ENCODE peak calls at places on chromosomes 4 and X, in ten cellular contexts. H, Z, T, E, I, N, R, W, J and U are unnamed samples.

GRCh38 chr4:73019462-73020047 is 50.0 kb downstream of the COX18 start:
- DNase-seq in R (no peak), T (no peak), Z (no peak), H (peak), W (no peak), N (no peak), I (no peak), J (no peak), E (peak), U (no peak)

GRCh38 chr4:153748378-153748777 is 11.4 kb downstream of the RNF175 start:
- DNase-seq in T (no peak), R (no peak), N (no peak), J (peak), E (no peak), Z (no peak), I (no peak), H (peak), W (peak), U (no peak)

GRCh38 chr4:40212674-40213504 is 16.1 kb downstream of the RHOH start:
- DNase-seq in I (no peak), H (peak), E (no peak), Z (no peak), W (no peak), T (no peak), J (no peak), R (no peak), N (no peak), U (no peak)

GRCh38 chr4:140743194-140743931 is 12.8 kb downstream of the TBC1D9 start:
- DNase-seq in H (no peak), I (no peak), J (no peak), W (no peak), N (no peak), E (peak), Z (no peak), T (no peak), R (no peak), U (no peak)

GRCh38 chr4:127781303-127782024 is 658 bp upstream of the HSPA4L start:
- DNase-seq in Z (peak), T (peak), N (peak), W (peak), R (peak), E (peak), I (no peak), J (peak), H (peak), U (no peak)

GRCh38 chr4:46211406-46211805 is 87.6 kb upstream of the GABRG1 start:
- DNase-seq in J (no peak), N (no peak), I (no peak), T (no peak), E (no peak), W (no peak), H (no peak), R (no peak), Z (no peak), U (no peak)

GRCh38 chr4:7803992-7804758 is 135.5 kb downstream of the AFAP1 start:
- DNase-seq in E (peak), Z (peak), H (peak), J (peak), I (peak), R (peak), N (peak), T (peak), W (no peak), U (peak)

GRCh38 chr4:2535386-2536192 is 858 bp upstream of the FAM193A start:
- DNase-seq in R (peak), E (peak), J (peak), W (no peak), T (peak), I (peak), Z (peak), N (no peak), H (peak), U (no peak)

GRCh38 chrX:153887385-153887784 is 1.4 kb upstream of the L1CAM start:
- DNase-seq in Z (no peak), W (no peak), I (no peak), N (no peak), R (no peak), H (no peak), T (no peak), J (no peak), E (no peak), U (no peak)

GRCh38 chr4:175953960-175954521 is 111.6 kb upstream of the WDR17 start:
- DNase-seq in J (no peak), R (no peak), E (no peak), H (no peak), T (no peak), W (no peak), I (no peak), N (no peak), Z (no peak), U (no peak)

GRCh38 chr4:54543088-54543795 is 114.5 kb upstream of the KIT start:
- DNase-seq in H (no peak), I (no peak), J (no peak), N (no peak), R (no peak), Z (no peak), T (no peak), E (no peak), W (no peak), U (no peak)

GRCh38 chr4:8050555-8051206 is 107.9 kb downstream of the ABLIM2 start:
- DNase-seq in H (peak), W (no peak), N (peak), I (no peak), Z (peak), J (peak), R (no peak), E (no peak), T (peak), U (peak)

GRCh38 chrX:148854351-148854750 is 353.9 kb downstream of the AFF2 start:
- DNase-seq in W (no peak), I (no peak), T (no peak), R (no peak), E (no peak), J (no peak), Z (no peak), N (no peak), H (peak), U (no peak)

GRCh38 chrX:73812256-73812655 is 249.3 kb downstream of the CHIC1 start:
- DNase-seq in H (no peak), R (no peak), J (no peak), W (no peak), I (no peak), E (no peak), Z (no peak), T (no peak), N (no peak), U (no peak)

GRCh38 chr4:88814043-88814617 is 116.5 kb upstream of the NAP1L5 start:
- DNase-seq in J (no peak), W (no peak), E (no peak), R (no peak), I (no peak), H (no peak), N (no peak), T (no peak), Z (no peak), U (no peak)

GRCh38 chr4:23887989-23888388 is 1.9 kb downstream of the PPARGC1A start:
- DNase-seq in W (no peak), Z (peak), J (no peak), N (no peak), T (no peak), H (no peak), R (no peak), E (no peak), I (no peak), U (no peak)

GRCh38 chr4:82360298-82361177 is 13.3 kb downstream of the HNRNPD start:
- DNase-seq in N (no peak), T (no peak), E (peak), I (no peak), J (no peak), W (no peak), R (no peak), H (peak), Z (no peak), U (no peak)

GRCh38 chr4:147175460-147176025 is 229.9 kb upstream of the TTC29 start:
- DNase-seq in W (no peak), E (no peak), T (no peak), Z (no peak), N (no peak), I (peak), R (no peak), H (no peak), J (no peak), U (no peak)

GRCh38 chrX:154729439-154729838 is 21.4 kb downstream of the GAB3 start:
- DNase-seq in E (no peak), H (no peak), N (no peak), T (no peak), Z (no peak), R (no peak), W (no peak), J (no peak), I (no peak), U (no peak)

GRCh38 chrX:49951524-49952193 is 29.3 kb downstream of the CLCN5 start:
- DNase-seq in T (no peak), R (no peak), H (peak), W (no peak), N (no peak), E (no peak), I (no peak), Z (no peak), J (no peak), U (no peak)
- H3K27ac ChIP-seq in T (no peak), R (no peak), H (no peak), W (no peak), N (no peak), E (no peak), I (no peak), Z (no peak), J (no peak), U (no peak)

DNA sequence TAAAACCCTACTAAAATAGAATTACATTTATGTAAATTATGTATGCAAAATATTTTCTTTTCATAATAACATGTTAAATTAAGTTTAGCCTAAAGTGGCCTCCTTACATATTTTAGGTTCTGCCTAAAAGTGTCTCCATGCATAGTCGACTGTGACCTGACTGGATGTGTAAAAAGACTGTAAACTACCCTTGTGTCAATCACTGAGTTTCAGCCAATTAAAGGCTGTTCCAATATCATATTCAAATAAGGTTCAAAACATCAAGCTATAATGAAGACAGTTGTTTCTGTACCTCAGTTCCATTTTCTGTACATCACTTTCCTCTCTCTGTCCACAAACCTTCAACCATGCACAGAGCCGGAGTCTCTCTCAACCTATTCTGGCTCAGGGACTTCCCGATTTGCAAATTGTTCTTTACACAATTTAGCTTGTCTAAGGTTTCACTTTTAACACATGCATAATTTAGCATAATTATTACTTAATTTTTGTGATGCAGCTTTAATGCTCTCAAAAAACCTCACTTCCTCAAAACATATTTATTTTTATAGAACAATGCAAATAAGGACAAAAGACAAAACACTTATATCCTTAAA is 60.1 kb downstream of the SH3RF1 start:
- DNase-seq in N (no peak), Z (no peak), R (no peak), H (no peak), J (no peak), W (no peak), T (no peak), I (no peak), E (no peak), U (no peak)
- H3K27ac ChIP-seq in N (no peak), Z (no peak), R (no peak), H (no peak), J (no peak), W (no peak), T (no peak), I (no peak), E (no peak), U (no peak)

DNA sequence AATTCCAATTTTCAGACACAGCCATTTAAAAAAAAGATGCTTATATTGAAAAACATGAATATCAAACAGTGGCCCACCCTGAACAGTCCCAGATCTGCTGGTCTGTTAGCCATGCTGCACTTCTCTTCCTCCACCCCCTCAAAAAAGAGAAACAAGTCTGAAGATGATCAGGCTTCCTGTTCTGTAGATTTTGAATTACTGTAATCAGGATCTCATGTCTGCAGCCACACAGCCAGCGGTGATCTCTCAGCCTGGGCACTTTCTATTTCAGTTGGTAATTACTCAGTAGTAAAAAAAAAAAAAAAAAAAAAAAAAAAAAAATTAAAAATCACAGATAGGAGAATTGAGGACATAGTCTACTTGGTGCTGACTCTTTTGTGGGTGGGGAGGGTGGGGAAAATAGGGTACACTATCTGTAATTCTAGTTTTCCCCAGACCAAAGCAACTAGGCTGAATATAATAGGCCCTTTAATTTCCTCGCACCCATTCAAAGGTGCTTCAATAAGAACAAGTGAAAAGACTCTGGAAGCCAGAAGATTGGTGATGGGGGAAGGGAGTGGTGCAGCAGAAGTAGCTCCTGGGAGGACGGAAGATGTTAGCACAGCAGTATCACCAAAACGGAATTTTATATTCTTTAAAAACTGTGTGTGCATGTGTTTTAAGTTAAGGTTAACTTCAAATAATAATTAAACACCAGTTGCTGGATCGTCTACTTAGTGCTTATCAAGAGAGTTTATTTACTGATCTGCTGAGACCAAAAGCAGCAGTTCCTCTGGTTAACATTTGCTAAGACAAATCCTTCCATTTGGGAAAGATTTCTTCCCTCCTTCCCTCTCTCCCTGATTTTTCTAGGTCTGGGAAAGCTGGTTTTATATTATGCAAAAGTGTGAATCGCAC is 47.1 kb downstream of the SPRY1 start:
- DNase-seq in I (no peak), E (no peak), R (no peak), J (no peak), N (no peak), T (no peak), H (no peak), W (no peak), Z (no peak), U (no peak)
- H3K27ac ChIP-seq in I (peak), E (peak), R (no peak), J (no peak), N (peak), T (peak), H (peak), W (no peak), Z (peak), U (no peak)

DNA sequence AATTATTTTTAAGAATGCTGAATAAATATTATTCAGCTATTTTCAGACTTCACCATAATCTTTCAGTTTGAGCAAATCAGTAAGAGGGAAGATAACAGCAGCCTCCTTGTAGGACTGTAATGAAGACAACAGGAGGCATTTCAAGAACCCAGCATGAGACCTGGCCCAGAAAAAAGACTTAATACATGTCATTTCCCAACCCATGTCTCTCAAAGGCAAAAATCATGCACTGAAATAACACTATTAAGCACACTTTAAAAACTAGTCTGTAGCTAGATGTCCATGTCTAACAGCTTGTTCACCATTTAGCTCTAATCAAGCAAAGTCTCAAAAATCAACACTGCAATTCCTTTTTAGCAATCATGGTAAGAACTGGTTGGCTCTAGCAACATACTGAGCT is 110.0 kb downstream of the WDFY3 start:
- DNase-seq in I (no peak), W (no peak), E (no peak), R (no peak), H (no peak), J (no peak), N (no peak), Z (no peak), T (no peak), U (no peak)
- H3K27ac ChIP-seq in I (no peak), W (no peak), E (no peak), R (no peak), H (no peak), J (no peak), N (no peak), Z (no peak), T (no peak), U (no peak)

GRCh38 chrX:125627676-125628075 is 308.0 kb downstream of the TEX13C start:
- DNase-seq in N (no peak), Z (no peak), W (no peak), I (no peak), E (no peak), J (no peak), H (no peak), R (no peak), T (no peak), U (no peak)

GRCh38 chrX:125622899-125623298 is 303.2 kb downstream of the TEX13C start:
- DNase-seq in I (no peak), N (no peak), H (no peak), Z (no peak), R (no peak), E (no peak), T (no peak), W (no peak), J (no peak), U (no peak)

DNA sequence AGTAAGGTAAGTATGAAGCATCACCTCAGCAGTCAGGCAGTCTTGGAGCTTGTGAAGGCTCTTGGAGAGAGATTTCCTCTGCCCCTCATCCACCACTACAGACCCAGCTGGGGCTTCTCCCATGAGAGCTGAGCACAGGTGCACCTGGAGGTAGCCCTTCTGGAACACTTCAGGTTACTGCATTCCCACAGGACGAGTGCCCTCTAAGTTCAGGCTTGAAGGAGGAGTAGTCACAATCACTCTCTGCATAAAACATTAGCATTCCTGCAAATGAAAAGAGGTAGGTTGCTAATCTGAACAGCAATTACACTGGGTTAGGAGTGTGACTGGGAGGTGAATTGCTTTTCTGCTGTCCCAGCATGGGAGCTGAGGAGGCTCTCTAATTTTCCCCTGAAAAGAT is 308.8 kb downstream of the TEX13C start:
- DNase-seq in E (no peak), J (no peak), T (no peak), H (no peak), W (no peak), I (no peak), N (no peak), Z (no peak), R (no peak), U (no peak)
- H3K27ac ChIP-seq in E (no peak), J (no peak), T (no peak), H (no peak), W (no peak), I (no peak), N (no peak), Z (no peak), R (no peak), U (no peak)

DNA sequence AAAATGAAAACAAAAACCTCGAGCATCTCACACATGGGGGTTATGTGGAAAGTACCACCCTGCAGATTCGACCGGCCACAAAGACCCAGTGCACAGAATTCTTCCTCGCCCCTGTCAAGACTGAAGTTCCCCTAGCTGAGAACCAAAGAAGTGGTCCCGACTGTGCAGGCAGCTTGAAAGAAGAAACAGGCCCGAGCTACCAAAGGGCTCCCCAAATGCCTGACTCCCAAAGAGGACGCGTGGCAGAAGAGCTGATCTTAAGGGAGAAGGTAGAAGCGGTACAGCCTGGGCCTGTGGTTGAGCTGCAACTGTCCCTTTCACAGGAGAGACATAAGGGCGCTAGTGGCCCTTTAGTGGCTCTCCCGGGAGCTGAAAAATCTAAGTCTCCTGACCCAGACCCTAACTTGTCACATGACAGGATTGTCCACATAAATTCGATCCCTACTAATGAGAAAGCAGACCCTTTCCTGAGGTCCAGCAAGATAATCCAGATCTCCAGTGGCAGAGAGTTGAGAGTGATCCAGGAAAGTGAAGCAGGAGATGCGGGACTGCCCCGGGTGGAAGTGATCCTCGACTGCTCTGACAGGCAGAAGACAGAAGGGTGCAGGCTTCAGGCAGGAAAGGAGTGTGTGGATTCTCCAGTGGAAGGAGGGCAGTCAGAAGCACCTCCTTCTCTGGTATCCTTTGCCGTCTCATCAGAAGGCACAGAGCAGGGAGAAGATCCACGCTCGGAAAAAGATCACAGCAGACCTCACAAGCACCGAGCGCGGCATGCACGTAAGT is 108.8 kb upstream of the MYOZ2 start:
- DNase-seq in E (no peak), T (no peak), J (peak), W (no peak), R (no peak), I (no peak), H (no peak), N (peak), Z (no peak), U (no peak)
- H3K27ac ChIP-seq in E (no peak), T (peak), J (peak), W (peak), R (peak), I (no peak), H (peak), N (peak), Z (peak), U (no peak)

GRCh38 chrX:17860179-17860780 is 818 bp downstream of the RAI2 start:
- DNase-seq in I (no peak), Z (peak), T (peak), W (no peak), R (no peak), N (no peak), J (no peak), E (no peak), H (no peak), U (no peak)

GRCh38 chrX:17861496-17862011 is 456 bp upstream of the RAI2 start:
- DNase-seq in T (no peak), E (no peak), R (no peak), H (no peak), J (no peak), Z (no peak), W (no peak), I (no peak), N (no peak), U (no peak)

GRCh38 chrX:17859609-17860178 is 1.4 kb downstream of the RAI2 start:
- DNase-seq in R (no peak), E (no peak), N (no peak), I (no peak), J (no peak), W (no peak), Z (no peak), H (no peak), T (no peak), U (no peak)

GRCh38 chrX:17860811-17861495 is at the start of gene RAI2:
- DNase-seq in T (peak), W (no peak), J (peak), R (peak), N (peak), Z (peak), E (peak), I (peak), H (no peak), U (no peak)
- H3K27ac ChIP-seq in T (peak), W (no peak), J (no peak), R (peak), N (peak), Z (peak), E (no peak), I (no peak), H (no peak), U (no peak)